ENCODE peak calls at places on chromosome 1, in five cellular contexts. One of them, this sample, is unnamed.

GRCh38 chr1:89670168-89670567 is 37.2 kb downstream of the LRRC8C start:
- DNase-seq in tibial artery: no peak
- DNase-seq in prostate gland: no peak
- DNase-seq in Caco-2: no peak
- DNase-seq in AG10803: no peak
- DNase-seq in this sample: no peak

GRCh38 chr1:98794196-98794886 is 132.8 kb downstream of the SNX7 start:
- DNase-seq in Caco-2: peak; percentile 32
- DNase-seq in prostate gland: peak; percentile 7
- DNase-seq in AG10803: peak; percentile 76
- DNase-seq in tibial artery: no peak
- DNase-seq in this sample: peak; percentile 58

GRCh38 chr1:206540044-206540758 is 32.9 kb downstream of the RASSF5 start:
- DNase-seq in AG10803: no peak
- DNase-seq in tibial artery: peak; percentile 95
- DNase-seq in Caco-2: no peak
- DNase-seq in prostate gland: peak; percentile 96
- DNase-seq in this sample: peak; percentile 95

GRCh38 chr1:182098301-182098700 is 36.8 kb upstream of the ZNF648 start:
- DNase-seq in prostate gland: no peak
- DNase-seq in Caco-2: no peak
- DNase-seq in AG10803: no peak
- DNase-seq in tibial artery: no peak
- DNase-seq in this sample: no peak

GRCh38 chr1:36099681-36100341 is 11.1 kb downstream of the ADPRS start:
- DNase-seq in Caco-2: peak; percentile 78
- DNase-seq in tibial artery: peak; percentile 84
- DNase-seq in prostate gland: peak; percentile 70
- DNase-seq in AG10803: peak; percentile 63
- DNase-seq in this sample: peak; percentile 21

GRCh38 chr1:30727796-30728195 is 4.4 kb upstream of the MATN1 start:
- DNase-seq in prostate gland: no peak
- DNase-seq in tibial artery: no peak
- DNase-seq in AG10803: no peak
- DNase-seq in Caco-2: no peak
- DNase-seq in this sample: no peak

GRCh38 chr1:100785399-100786082 is 66.0 kb downstream of the VCAM1 start:
- DNase-seq in AG10803: peak; percentile 52
- DNase-seq in tibial artery: no peak
- DNase-seq in Caco-2: no peak
- DNase-seq in prostate gland: no peak
- DNase-seq in this sample: no peak

GRCh38 chr1:19811206-19811851 is 3.8 kb downstream of the RNF186 start:
- DNase-seq in prostate gland: no peak
- DNase-seq in tibial artery: no peak
- DNase-seq in Caco-2: peak; percentile 29
- DNase-seq in AG10803: peak; percentile 53
- DNase-seq in this sample: no peak

GRCh38 chr1:22246755-22247480 is 104.0 kb upstream of the WNT4 start:
- DNase-seq in prostate gland: no peak
- DNase-seq in Caco-2: no peak
- DNase-seq in tibial artery: no peak
- DNase-seq in AG10803: no peak
- DNase-seq in this sample: no peak
- H3K4me3 ChIP-seq in prostate gland: no peak overlapping the region
- H3K4me3 ChIP-seq in Caco-2: no peak overlapping the region
- H3K4me3 ChIP-seq in tibial artery: no peak overlapping the region
- H3K4me3 ChIP-seq in AG10803: no peak overlapping the region
- H3K4me3 ChIP-seq in this sample: no peak overlapping the region

GRCh38 chr1:92583821-92584760 is 97.4 kb upstream of the GFI1 start:
- DNase-seq in tibial artery: no peak
- DNase-seq in Caco-2: no peak
- DNase-seq in AG10803: peak; percentile 32
- DNase-seq in prostate gland: no peak
- DNase-seq in this sample: no peak
- TF ChIP-seq CTCF in tibial artery: no peak
- TF ChIP-seq CTCF in Caco-2: no peak
- TF ChIP-seq CTCF in AG10803: peak; percentile 13
- TF ChIP-seq CTCF in prostate gland: no peak
- TF ChIP-seq CTCF in this sample: no peak

DNA sequence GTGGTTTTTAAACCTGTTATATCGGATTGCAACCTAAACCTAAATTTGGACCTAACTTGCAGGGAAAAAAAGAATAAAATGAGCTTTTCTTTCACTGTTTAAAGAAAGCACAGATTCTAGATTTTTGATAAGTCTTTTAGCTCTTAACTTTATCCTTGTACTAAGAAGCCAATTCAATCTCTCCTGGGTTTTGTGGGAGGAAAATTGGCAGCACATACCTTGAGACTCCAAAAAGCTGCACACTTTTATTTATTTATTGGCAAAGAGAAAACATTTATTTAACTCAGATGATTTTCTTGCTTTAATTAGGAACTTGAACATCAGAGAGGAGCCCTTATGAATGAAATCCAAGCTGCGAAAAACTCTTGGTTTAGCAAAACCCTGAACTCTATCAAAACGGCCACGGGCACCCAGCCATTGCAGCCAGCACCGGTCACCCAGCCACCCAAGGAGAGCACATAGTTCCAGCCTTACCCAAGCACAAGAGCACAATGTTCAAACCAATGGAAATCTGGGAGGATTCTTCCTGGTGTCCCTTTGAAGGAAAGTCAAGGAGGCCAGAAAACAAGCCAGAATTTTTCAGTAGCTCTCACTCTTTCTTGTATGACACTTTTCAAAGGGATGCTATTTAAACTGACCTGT is 10.1 kb upstream of the CACYBP start:
- DNase-seq in prostate gland: no peak
- DNase-seq in AG10803: peak; percentile 28
- DNase-seq in Caco-2: no peak
- DNase-seq in tibial artery: no peak
- DNase-seq in this sample: no peak
- H3K4me3 ChIP-seq in prostate gland: no peak overlapping the region
- H3K4me3 ChIP-seq in AG10803: peak overlapping the region; percentile 56
- H3K4me3 ChIP-seq in Caco-2: no peak overlapping the region
- H3K4me3 ChIP-seq in tibial artery: peak overlapping the region; percentile 54
- H3K4me3 ChIP-seq in this sample: peak overlapping the region; percentile 58

GRCh38 chr1:113128116-113128515 is 55.1 kb downstream of the LRIG2 start:
- DNase-seq in Caco-2: no peak
- DNase-seq in AG10803: no peak
- DNase-seq in tibial artery: no peak
- DNase-seq in prostate gland: no peak
- DNase-seq in this sample: no peak
- TF ChIP-seq CTCF in Caco-2: no peak
- TF ChIP-seq CTCF in AG10803: no peak
- TF ChIP-seq CTCF in tibial artery: no peak
- TF ChIP-seq CTCF in prostate gland: no peak
- TF ChIP-seq CTCF in this sample: no peak

DNA sequence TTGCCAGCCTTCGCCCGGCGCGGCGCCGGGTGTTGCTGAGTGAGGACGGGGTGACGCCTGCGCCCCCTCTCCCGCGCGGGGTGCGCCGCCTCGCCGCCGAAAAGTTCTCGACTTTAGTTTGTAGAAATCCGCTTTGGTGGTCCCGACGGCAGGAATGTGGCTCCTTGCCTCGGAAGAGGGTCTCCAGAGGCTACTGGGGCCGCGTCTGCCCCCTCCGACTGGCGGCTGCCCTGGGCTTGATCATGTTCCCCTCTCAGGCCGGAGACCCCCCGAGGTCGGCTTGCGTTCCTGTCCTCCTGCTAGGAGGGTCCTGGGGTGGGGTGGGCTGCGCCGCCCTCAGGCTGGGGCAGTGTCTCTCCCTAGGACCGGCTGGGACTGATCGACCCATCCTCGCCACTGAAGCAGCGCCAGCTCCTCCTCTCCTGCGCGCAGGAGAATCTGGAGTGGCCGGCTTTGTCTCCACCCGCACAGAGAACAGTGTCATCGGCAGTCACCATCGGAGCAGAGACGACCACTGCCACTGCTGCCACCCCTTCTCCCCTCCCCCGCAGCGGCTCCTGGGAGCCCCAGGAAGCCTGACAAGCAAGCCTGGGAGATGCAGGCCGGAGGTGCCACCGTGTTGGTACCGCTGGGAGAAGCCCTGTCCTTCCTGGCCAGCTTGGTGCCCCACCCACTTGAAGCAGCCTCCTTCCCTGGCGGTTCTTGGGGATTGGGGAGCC is 554 bp upstream of the SLC30A2 start:
- DNase-seq in tibial artery: no peak
- DNase-seq in Caco-2: no peak
- DNase-seq in AG10803: no peak
- DNase-seq in prostate gland: no peak
- DNase-seq in this sample: no peak
- H3K4me3 ChIP-seq in tibial artery: no peak overlapping the region
- H3K4me3 ChIP-seq in Caco-2: peak overlapping the region; percentile 41
- H3K4me3 ChIP-seq in AG10803: no peak overlapping the region
- H3K4me3 ChIP-seq in prostate gland: peak overlapping the region; percentile 4
- H3K4me3 ChIP-seq in this sample: no peak overlapping the region

DNA sequence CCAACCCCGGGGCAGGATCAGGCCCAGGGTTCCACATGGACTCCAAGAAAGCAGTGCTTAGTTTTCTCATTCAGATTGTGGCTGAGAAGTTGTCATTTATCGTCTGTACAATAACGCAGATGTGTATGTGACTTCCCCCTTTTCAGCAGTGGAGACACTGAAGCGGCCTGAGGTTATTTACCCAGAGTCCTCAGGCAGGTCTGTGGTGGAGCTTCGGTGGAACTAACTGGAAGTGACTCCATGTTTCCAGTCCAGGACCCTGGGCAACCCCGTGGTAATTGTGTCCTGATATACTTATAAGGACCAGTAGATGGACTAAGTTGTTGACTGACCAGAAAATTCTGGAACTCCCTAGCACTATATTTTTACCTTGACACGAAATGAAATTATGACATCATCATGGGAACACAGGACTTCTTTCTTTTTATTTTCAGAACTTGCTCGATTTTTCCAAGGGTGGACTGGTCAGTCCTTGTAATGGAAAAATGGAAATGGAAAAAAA is 1.0 kb upstream of the IER5 start:
- DNase-seq in AG10803: no peak
- DNase-seq in Caco-2: no peak
- DNase-seq in tibial artery: no peak
- DNase-seq in prostate gland: no peak
- DNase-seq in this sample: no peak
- TF ChIP-seq CTCF in AG10803: no peak
- TF ChIP-seq CTCF in Caco-2: no peak
- TF ChIP-seq CTCF in tibial artery: no peak
- TF ChIP-seq CTCF in prostate gland: no peak
- TF ChIP-seq CTCF in this sample: no peak

GRCh38 chr1:941027-941587 is 17.4 kb downstream of the SAMD11 start:
- DNase-seq in Caco-2: no peak
- DNase-seq in prostate gland: no peak
- DNase-seq in tibial artery: no peak
- DNase-seq in AG10803: no peak
- DNase-seq in this sample: no peak

GRCh38 chr1:938711-939504 is 15.2 kb downstream of the SAMD11 start:
- DNase-seq in prostate gland: no peak
- DNase-seq in tibial artery: no peak
- DNase-seq in AG10803: no peak
- DNase-seq in Caco-2: no peak
- DNase-seq in this sample: no peak

GRCh38 chr1:941588-942383 is 17.3 kb downstream of the NOC2L start:
- DNase-seq in AG10803: peak; percentile 49
- DNase-seq in prostate gland: no peak
- DNase-seq in tibial artery: peak; percentile 89
- DNase-seq in Caco-2: peak; percentile 70
- DNase-seq in this sample: no peak

GRCh38 chr1:939511-940107 is 15.9 kb downstream of the SAMD11 start:
- DNase-seq in tibial artery: no peak
- DNase-seq in AG10803: no peak
- DNase-seq in prostate gland: no peak
- DNase-seq in Caco-2: no peak
- DNase-seq in this sample: no peak

DNA sequence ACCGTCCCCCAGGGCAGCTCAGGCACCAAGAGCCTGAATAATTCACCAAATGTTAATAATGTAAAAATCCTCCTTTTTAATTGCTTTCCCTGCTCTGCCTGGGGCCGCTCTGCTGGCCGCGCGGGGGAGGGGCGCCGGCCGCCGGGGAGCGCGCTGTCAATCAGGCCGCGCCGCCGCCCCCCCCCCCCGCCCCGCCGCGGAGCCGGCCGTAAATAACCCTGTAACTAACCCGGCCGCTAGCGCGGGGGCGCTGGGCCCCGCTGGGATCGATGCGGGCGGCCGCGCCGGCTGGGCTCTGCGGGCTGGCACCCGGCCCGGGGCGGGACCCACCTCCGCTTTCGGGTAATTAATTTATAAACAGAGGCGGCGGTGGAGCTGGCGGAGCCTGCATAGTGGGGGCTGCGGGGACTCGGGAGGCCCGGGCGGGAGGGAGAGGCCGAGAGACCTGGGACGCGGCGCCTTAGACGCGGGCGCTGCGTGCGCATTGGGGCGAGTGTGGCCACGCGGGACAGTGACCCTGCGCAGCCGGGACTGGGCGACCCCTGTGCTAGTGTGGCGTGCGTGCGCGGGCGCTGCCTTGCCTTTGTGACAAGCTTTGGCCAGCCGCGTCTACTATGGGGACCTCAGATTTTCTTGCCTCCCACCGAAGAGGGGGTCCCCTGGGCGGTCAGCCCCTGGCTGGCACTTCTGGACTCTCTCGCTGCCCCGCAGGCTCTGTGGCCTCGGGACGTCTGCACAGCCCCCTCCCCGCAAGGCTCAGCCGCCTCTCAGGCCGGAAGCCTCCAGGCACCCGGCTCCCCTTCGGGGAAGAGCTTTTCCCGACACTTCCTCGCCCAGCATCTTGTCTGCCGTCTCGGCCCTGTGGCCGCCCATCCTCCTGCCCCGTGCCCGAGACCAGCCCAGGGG is 16.7 kb downstream of the SAMD11 start:
- DNase-seq in tibial artery: peak; percentile 85
- DNase-seq in Caco-2: no peak
- DNase-seq in prostate gland: no peak
- DNase-seq in AG10803: no peak
- DNase-seq in this sample: no peak
- H3K4me3 ChIP-seq in tibial artery: peak overlapping the region; percentile 57
- H3K4me3 ChIP-seq in Caco-2: peak overlapping the region; percentile 27
- H3K4me3 ChIP-seq in prostate gland: peak overlapping the region; percentile 23
- H3K4me3 ChIP-seq in AG10803: no peak overlapping the region
- H3K4me3 ChIP-seq in this sample: no peak overlapping the region

DNA sequence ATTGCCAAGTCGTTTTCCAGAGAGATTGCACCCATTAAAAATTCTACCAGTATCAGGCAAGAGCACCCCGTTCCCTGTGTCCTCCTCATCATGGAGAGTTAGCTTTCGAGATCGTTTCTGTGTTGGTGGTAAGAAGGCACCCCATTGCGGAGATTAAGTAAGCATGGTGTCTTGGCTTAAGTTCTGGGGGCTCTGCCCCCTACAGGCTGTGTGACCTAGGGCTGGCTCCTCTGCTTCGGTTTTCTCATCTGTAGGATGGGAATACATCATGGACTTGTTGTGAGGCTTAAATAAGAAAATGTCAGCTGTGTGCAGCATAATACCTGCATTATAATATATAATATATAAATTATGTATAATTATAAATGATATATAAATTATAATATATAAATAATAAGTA is 36.8 kb upstream of the TENT5C start:
- DNase-seq in tibial artery: no peak
- DNase-seq in Caco-2: no peak
- DNase-seq in AG10803: no peak
- DNase-seq in prostate gland: no peak
- DNase-seq in this sample: no peak
- TF ChIP-seq CTCF in tibial artery: no peak
- TF ChIP-seq CTCF in Caco-2: no peak
- TF ChIP-seq CTCF in AG10803: no peak
- TF ChIP-seq CTCF in prostate gland: no peak
- TF ChIP-seq CTCF in this sample: no peak

This sample was measured in LNCaP clone FGC.